ENCODE peak calls at places on chromosome 7, in four cellular contexts. U is GM12865, O is H9, B is fibroblast of the aortic adventitia. P is an unnamed sample.

GRCh38 chr7:77331938-77332695 is 84.0 kb downstream of the GSAP start:
- DNase-seq in O (peak; percentile 60), U (peak; percentile 94), B (peak; percentile 93), P (peak; percentile 99)

GRCh38 chr7:108012499-108013430 is 9.8 kb upstream of the LAMB1 start:
- DNase-seq in O (no peak), U (no peak), B (peak; percentile 84), P (peak; percentile 26)

GRCh38 chr7:36363515-36363914 is 26.1 kb upstream of the ANLN start:
- DNase-seq in U (no peak), B (no peak), O (no peak), P (no peak)

GRCh38 chr7:2180081-2180480 is 52.7 kb downstream of the MAD1L1 start:
- DNase-seq in U (no peak), B (no peak), O (peak; percentile 19), P (no peak)

GRCh38 chr7:99928994-99929729 is at the start of gene GJC3:
- DNase-seq in U (peak; percentile 55), O (peak; percentile 81), B (peak; percentile 47), P (peak; percentile 78)

GRCh38 chr7:16084370-16084769 is 337.0 kb downstream of the CRPPA start:
- DNase-seq in B (peak; percentile 81), U (no peak), O (no peak), P (no peak)

GRCh38 chr7:44193011-44193802 is 4.0 kb upstream of the GCK start:
- DNase-seq in O (no peak), U (peak; percentile 9), B (no peak), P (no peak)

GRCh38 chr7:26153823-26154783 is 2.1 kb downstream of the NFE2L3 start:
- DNase-seq in U (no peak), B (no peak), O (peak; percentile 87), P (peak; percentile 49)

GRCh38 chr7:155884225-155885161 is 72.2 kb upstream of the SHH start:
- DNase-seq in U (no peak), O (peak; percentile 14), B (no peak), P (no peak)

GRCh38 chr7:129792721-129793120 is 160.0 kb downstream of the UBE2H start:
- DNase-seq in O (no peak), U (no peak), B (no peak), P (no peak)

GRCh38 chr7:100132697-100133137 is 6.0 kb downstream of the MBLAC1 start:
- DNase-seq in U (peak; percentile 80), B (peak; percentile 76), O (peak; percentile 79), P (peak; percentile 83)

GRCh38 chr7:28771901-28772622 is 186.1 kb downstream of the TRIL start:
- DNase-seq in U (no peak), B (no peak), O (no peak), P (no peak)

GRCh38 chr7:155299539-155300202 is 2.0 kb downstream of the INSIG1 start:
- DNase-seq in B (no peak), O (no peak), U (peak; percentile 40), P (peak; percentile 45)

GRCh38 chr7:519974-520458 is 370 bp upstream of the PDGFA start:
- DNase-seq in O (peak; percentile 74), B (peak; percentile 44), U (peak; percentile 45), P (peak; percentile 53)

GRCh38 chr7:133957860-133958259 is 169.3 kb upstream of the LRGUK start:
- DNase-seq in U (no peak), B (no peak), O (no peak), P (no peak)

GRCh38 chr7:150784120-150784736 is 15.9 kb downstream of the TMEM176B start:
- DNase-seq in O (no peak), U (peak; percentile 23), B (no peak), P (peak; percentile 39)

GRCh38 chr7:116710764-116711452 is 38.9 kb downstream of the MET start:
- DNase-seq in B (no peak), O (no peak), U (no peak), P (no peak)

GRCh38 chr7:45922810-45923209 is 1.7 kb upstream of the IGFBP3 start:
- DNase-seq in U (peak; percentile 38), B (no peak), O (no peak), P (no peak)

GRCh38 chr7:93245525-93246432 is 13.6 kb downstream of the VPS50 start:
- DNase-seq in U (peak; percentile 23), B (peak; percentile 69), O (no peak), P (peak; percentile 50)

GRCh38 chr7:40579401-40579800 is 444.6 kb downstream of the SUGCT start:
- DNase-seq in O (no peak), U (no peak), B (no peak), P (no peak)

GRCh38 chr7:151137076-151137611 is 30.4 kb downstream of the GBX1 start:
- DNase-seq in O (no peak), B (no peak), U (no peak), P (no peak)

GRCh38 chr7:88610942-88611341 is 148.6 kb upstream of the ZNF804B start:
- DNase-seq in B (no peak), O (no peak), U (no peak), P (no peak)

DNA sequence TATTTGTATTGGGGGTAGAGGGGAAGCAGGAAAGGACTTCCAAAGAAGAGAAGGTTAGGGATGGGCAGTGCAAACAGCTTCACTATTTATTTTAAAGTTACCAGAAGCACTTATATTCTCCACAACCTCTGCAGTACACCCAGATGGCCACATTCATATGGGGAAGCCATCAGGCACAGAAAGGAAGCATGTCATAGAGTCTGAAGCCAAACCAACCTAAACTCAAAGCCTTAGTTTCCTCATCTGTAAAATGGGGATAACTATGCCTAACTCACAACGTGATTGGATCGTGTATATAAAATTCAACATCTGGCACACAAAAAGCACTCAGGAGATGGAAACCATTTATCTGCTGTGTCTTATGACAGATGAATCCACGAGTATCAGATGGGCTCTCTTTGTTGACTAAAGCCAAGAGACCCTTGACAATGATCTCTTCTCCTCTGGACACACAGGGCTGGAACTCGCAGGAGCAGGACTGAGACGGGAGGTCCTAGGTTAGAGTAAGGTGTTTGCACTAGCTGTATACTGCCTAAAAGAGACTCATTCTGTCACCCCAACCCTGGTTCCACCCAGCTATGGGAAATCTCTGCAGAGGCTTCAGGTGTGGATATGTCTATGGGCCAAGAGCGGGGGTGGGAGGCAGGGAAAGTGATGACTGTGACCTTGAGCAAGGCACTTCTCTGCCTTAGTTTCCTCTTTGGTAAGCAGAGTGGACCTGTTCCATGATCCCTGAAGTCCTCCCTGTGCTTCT is 1.8 kb downstream of the KIAA1549 start:
- DNase-seq in O (no peak), B (peak; percentile 17), U (peak; percentile 40), P (peak; percentile 60)
- TF ChIP-seq CTCF in O (peak; percentile 25), B (peak; percentile 27), U (peak; percentile 22), P (no peak)

GRCh38 chr7:152341914-152342236 is 93.9 kb downstream of the KMT2C start:
- DNase-seq in U (no peak), B (no peak), O (no peak), P (no peak)

GRCh38 chr7:152344253-152344652 is 91.5 kb downstream of the KMT2C start:
- DNase-seq in B (no peak), O (no peak), U (peak; percentile 41), P (no peak)

GRCh38 chr7:152338553-152338952 is 97.2 kb downstream of the KMT2C start:
- DNase-seq in B (peak; percentile 33), O (no peak), U (no peak), P (no peak)

GRCh38 chr7:152342796-152343195 is 93.0 kb downstream of the KMT2C start:
- DNase-seq in O (no peak), B (no peak), U (no peak), P (no peak)

DNA sequence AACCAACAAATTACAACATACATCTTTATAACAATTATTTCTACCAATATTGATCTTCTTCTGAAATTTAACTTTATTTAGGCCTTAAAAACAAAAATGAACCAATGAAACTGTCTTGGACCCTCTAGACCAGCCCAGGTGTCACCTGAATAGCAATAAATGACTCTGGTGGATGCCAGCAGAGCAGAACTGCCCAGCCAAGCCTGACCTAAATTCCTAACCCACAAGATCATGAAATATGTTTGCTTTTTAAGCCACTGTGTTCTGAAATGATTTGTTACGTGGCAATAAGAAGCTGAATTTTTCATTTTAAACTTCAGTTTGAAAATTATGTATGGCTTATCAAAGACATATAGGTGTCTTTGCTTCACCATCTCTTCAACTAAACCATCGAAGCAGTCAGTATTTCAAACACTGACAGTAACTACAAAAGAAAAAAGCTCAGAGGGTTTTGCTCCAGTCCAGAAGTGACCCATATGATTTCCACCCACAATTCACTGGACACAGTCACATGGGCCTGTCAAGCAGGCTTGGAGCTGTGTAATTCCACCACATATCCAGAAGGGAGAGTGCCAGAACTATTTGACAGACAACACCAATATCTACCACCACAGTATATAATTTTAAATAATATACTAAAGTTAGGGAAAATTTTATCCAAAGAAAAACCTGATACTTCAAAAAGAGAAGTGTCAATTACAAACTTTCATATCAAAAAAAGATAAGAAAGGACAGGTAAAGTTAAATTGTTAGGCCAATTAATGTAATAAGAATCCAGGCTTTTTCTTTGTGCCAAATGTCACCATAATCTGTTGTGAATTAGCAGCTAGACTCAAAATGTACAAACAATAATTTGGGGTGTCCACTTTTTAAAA is 94.5 kb downstream of the KMT2C start:
- DNase-seq in B (peak; percentile 70), U (peak; percentile 59), O (no peak), P (peak; percentile 60)
- TF ChIP-seq CTCF in B (peak; percentile 54), U (peak; percentile 18), O (peak; percentile 59), P (peak; percentile 59)

GRCh38 chr7:38893061-38893460 is 15.9 kb downstream of the VPS41 start:
- DNase-seq in O (no peak), B (no peak), U (no peak), P (no peak)

GRCh38 chr7:38886265-38886664 is 22.7 kb downstream of the VPS41 start:
- DNase-seq in O (peak; percentile 59), B (no peak), U (no peak), P (no peak)

GRCh38 chr7:38889079-38889478 is 19.9 kb downstream of the VPS41 start:
- DNase-seq in U (no peak), O (no peak), B (no peak), P (no peak)

GRCh38 chr7:38890597-38890996 is 18.4 kb downstream of the VPS41 start:
- DNase-seq in U (no peak), O (no peak), B (no peak), P (no peak)

GRCh38 chr7:38889872-38890432 is 19.0 kb downstream of the VPS41 start:
- DNase-seq in O (no peak), U (no peak), B (no peak), P (no peak)
- TF ChIP-seq CTCF in O (peak; percentile 44), U (no peak), B (peak; percentile 33), P (no peak)

GRCh38 chr7:42138691-42139090 is 98.3 kb downstream of the GLI3 start:
- DNase-seq in O (peak; percentile 36), B (no peak), U (no peak), P (peak; percentile 20)
- TF ChIP-seq CTCF in O (peak; percentile 41), B (no peak), U (no peak), P (no peak)

P was measured in NB4.